ENCODE peak calls at places on chromosomes 4 and X, in nine cellular contexts. One of them, this sample, is unnamed.

GRCh38 chr4:118957683-118958082 is 69.0 kb downstream of the SYNPO2 start:
- DNase-seq in SK-N-SH: no peak
- DNase-seq in esophagus squamous epithelium: no peak
- DNase-seq in tibial nerve: peak
- DNase-seq in cardiac fibroblast: peak
- DNase-seq in K562: no peak
- DNase-seq in AG09309: no peak
- DNase-seq in heart left ventricle: no peak
- DNase-seq in uterus: peak
- DNase-seq in this sample: no peak

GRCh38 chr4:80201326-80202151 is 4.2 kb downstream of the PRDM8 start:
- DNase-seq in heart left ventricle: peak
- DNase-seq in K562: no peak
- DNase-seq in AG09309: no peak
- DNase-seq in uterus: peak
- DNase-seq in cardiac fibroblast: peak
- DNase-seq in SK-N-SH: no peak
- DNase-seq in esophagus squamous epithelium: peak
- DNase-seq in tibial nerve: no peak
- DNase-seq in this sample: peak

GRCh38 chrX:51496501-51497291 is at the start of gene NUDT11:
- DNase-seq in heart left ventricle: peak
- DNase-seq in AG09309: no peak
- DNase-seq in esophagus squamous epithelium: no peak
- DNase-seq in cardiac fibroblast: peak
- DNase-seq in tibial nerve: peak
- DNase-seq in SK-N-SH: peak
- DNase-seq in uterus: peak
- DNase-seq in K562: peak
- DNase-seq in this sample: no peak

GRCh38 chr4:174111350-174111888 is 172.0 kb downstream of the FBXO8 start:
- DNase-seq in cardiac fibroblast: no peak
- DNase-seq in AG09309: no peak
- DNase-seq in tibial nerve: no peak
- DNase-seq in SK-N-SH: no peak
- DNase-seq in esophagus squamous epithelium: no peak
- DNase-seq in heart left ventricle: no peak
- DNase-seq in uterus: no peak
- DNase-seq in K562: no peak
- DNase-seq in this sample: no peak

GRCh38 chrX:120664081-120664480 is 34.2 kb upstream of the C1GALT1C1 start:
- DNase-seq in AG09309: no peak
- DNase-seq in uterus: no peak
- DNase-seq in cardiac fibroblast: peak
- DNase-seq in K562: no peak
- DNase-seq in esophagus squamous epithelium: no peak
- DNase-seq in tibial nerve: no peak
- DNase-seq in SK-N-SH: no peak
- DNase-seq in heart left ventricle: no peak
- DNase-seq in this sample: no peak

GRCh38 chr4:13635281-13635799 is 7.8 kb upstream of the BOD1L1 start:
- DNase-seq in tibial nerve: no peak
- DNase-seq in cardiac fibroblast: peak
- DNase-seq in SK-N-SH: no peak
- DNase-seq in uterus: no peak
- DNase-seq in AG09309: no peak
- DNase-seq in K562: no peak
- DNase-seq in heart left ventricle: no peak
- DNase-seq in esophagus squamous epithelium: no peak
- DNase-seq in this sample: no peak

GRCh38 chr4:149836546-149836945 is 20.9 kb upstream of the IQCM start:
- DNase-seq in tibial nerve: no peak
- DNase-seq in esophagus squamous epithelium: no peak
- DNase-seq in heart left ventricle: no peak
- DNase-seq in AG09309: peak
- DNase-seq in K562: no peak
- DNase-seq in cardiac fibroblast: no peak
- DNase-seq in uterus: no peak
- DNase-seq in SK-N-SH: no peak
- DNase-seq in this sample: no peak

GRCh38 chr4:147823135-147823534 is 91.2 kb downstream of the ARHGAP10 start:
- DNase-seq in heart left ventricle: no peak
- DNase-seq in uterus: no peak
- DNase-seq in esophagus squamous epithelium: no peak
- DNase-seq in AG09309: no peak
- DNase-seq in tibial nerve: no peak
- DNase-seq in K562: no peak
- DNase-seq in cardiac fibroblast: peak
- DNase-seq in SK-N-SH: no peak
- DNase-seq in this sample: no peak

GRCh38 chr4:55947254-55947882 is 1.4 kb upstream of the CEP135 start:
- DNase-seq in uterus: no peak
- DNase-seq in cardiac fibroblast: peak
- DNase-seq in tibial nerve: no peak
- DNase-seq in AG09309: no peak
- DNase-seq in K562: no peak
- DNase-seq in SK-N-SH: no peak
- DNase-seq in heart left ventricle: no peak
- DNase-seq in esophagus squamous epithelium: no peak
- DNase-seq in this sample: no peak

GRCh38 chrX:153744210-153745066 is 19.6 kb upstream of the PLXNB3 start:
- DNase-seq in heart left ventricle: no peak
- DNase-seq in cardiac fibroblast: no peak
- DNase-seq in K562: no peak
- DNase-seq in SK-N-SH: peak
- DNase-seq in uterus: no peak
- DNase-seq in tibial nerve: no peak
- DNase-seq in AG09309: no peak
- DNase-seq in esophagus squamous epithelium: no peak
- DNase-seq in this sample: no peak
- TF ChIP-seq CTCF in heart left ventricle: no peak
- TF ChIP-seq CTCF in cardiac fibroblast: peak
- TF ChIP-seq CTCF in K562: peak
- TF ChIP-seq CTCF in SK-N-SH: no peak
- TF ChIP-seq CTCF in uterus: no peak
- TF ChIP-seq CTCF in tibial nerve: no peak
- TF ChIP-seq CTCF in AG09309: no peak
- TF ChIP-seq CTCF in esophagus squamous epithelium: no peak
- TF ChIP-seq CTCF in this sample: no peak

GRCh38 chrX:68492583-68492982 is 6.3 kb upstream of the YIPF6 start:
- DNase-seq in tibial nerve: no peak
- DNase-seq in cardiac fibroblast: no peak
- DNase-seq in AG09309: no peak
- DNase-seq in heart left ventricle: no peak
- DNase-seq in esophagus squamous epithelium: no peak
- DNase-seq in uterus: no peak
- DNase-seq in K562: no peak
- DNase-seq in SK-N-SH: no peak
- DNase-seq in this sample: no peak

GRCh38 chrX:68487924-68488323 is 10.9 kb upstream of the YIPF6 start:
- DNase-seq in SK-N-SH: no peak
- DNase-seq in AG09309: no peak
- DNase-seq in heart left ventricle: no peak
- DNase-seq in K562: no peak
- DNase-seq in tibial nerve: no peak
- DNase-seq in cardiac fibroblast: no peak
- DNase-seq in esophagus squamous epithelium: no peak
- DNase-seq in uterus: no peak
- DNase-seq in this sample: no peak

GRCh38 chrX:68488657-68489056 is 10.2 kb upstream of the YIPF6 start:
- DNase-seq in SK-N-SH: no peak
- DNase-seq in uterus: no peak
- DNase-seq in AG09309: no peak
- DNase-seq in cardiac fibroblast: no peak
- DNase-seq in heart left ventricle: no peak
- DNase-seq in tibial nerve: no peak
- DNase-seq in esophagus squamous epithelium: no peak
- DNase-seq in K562: no peak
- DNase-seq in this sample: no peak

GRCh38 chrX:68487254-68487653 is 11.6 kb upstream of the YIPF6 start:
- DNase-seq in uterus: no peak
- DNase-seq in cardiac fibroblast: no peak
- DNase-seq in K562: no peak
- DNase-seq in heart left ventricle: no peak
- DNase-seq in SK-N-SH: no peak
- DNase-seq in AG09309: no peak
- DNase-seq in esophagus squamous epithelium: no peak
- DNase-seq in tibial nerve: no peak
- DNase-seq in this sample: no peak

DNA sequence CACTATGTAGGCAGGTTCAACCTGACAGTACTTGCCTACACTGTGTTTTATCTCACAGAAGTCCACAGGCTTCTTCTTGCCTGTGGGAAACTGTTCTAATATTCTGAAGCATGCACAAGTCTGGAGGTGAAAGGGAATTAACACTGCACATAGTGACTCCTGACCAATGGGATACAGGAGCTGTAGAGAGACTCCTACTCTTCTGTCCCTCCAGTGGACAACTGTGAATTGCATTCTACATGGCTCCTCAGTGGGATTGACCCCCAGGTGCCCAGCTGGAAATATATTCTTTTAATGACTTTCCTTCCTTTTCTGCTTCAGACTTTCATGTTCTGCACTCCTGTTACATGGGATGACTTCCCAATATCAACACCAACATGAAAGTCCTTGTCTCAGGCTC is 8.2 kb upstream of the YIPF6 start:
- DNase-seq in uterus: no peak
- DNase-seq in K562: peak
- DNase-seq in esophagus squamous epithelium: no peak
- DNase-seq in tibial nerve: no peak
- DNase-seq in cardiac fibroblast: peak
- DNase-seq in AG09309: no peak
- DNase-seq in SK-N-SH: peak
- DNase-seq in heart left ventricle: no peak
- DNase-seq in this sample: no peak
- TF ChIP-seq CTCF in uterus: no peak
- TF ChIP-seq CTCF in K562: peak
- TF ChIP-seq CTCF in esophagus squamous epithelium: peak
- TF ChIP-seq CTCF in tibial nerve: no peak
- TF ChIP-seq CTCF in cardiac fibroblast: peak
- TF ChIP-seq CTCF in AG09309: peak
- TF ChIP-seq CTCF in SK-N-SH: peak
- TF ChIP-seq CTCF in heart left ventricle: peak
- TF ChIP-seq CTCF in this sample: no peak

DNA sequence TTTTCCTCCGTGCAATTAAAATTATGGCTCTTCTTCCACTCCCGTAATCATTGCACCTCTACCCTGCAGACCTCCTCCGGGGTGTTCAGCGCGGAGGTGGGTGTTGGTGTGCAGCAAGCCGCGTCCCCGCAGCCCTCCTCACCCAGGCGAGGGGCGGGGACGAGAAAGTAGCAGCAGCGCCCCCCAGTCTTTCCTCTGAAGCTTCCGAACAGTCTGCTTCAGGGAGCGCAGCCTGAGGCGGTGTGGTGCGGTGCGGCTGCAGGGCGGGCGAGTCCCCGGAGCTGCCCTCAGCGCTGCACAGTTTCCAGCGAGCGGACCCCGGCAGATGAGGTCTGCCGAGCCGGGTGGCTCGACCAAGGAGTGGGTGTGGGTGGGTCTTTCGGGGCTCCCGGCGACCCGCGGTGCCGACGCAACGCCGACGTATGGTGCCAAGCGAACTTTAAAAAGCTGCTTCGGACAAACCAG is at the start of gene FRAS1:
- DNase-seq in tibial nerve: no peak
- DNase-seq in heart left ventricle: peak
- DNase-seq in esophagus squamous epithelium: no peak
- DNase-seq in uterus: peak
- DNase-seq in SK-N-SH: peak
- DNase-seq in K562: no peak
- DNase-seq in cardiac fibroblast: peak
- DNase-seq in AG09309: no peak
- DNase-seq in this sample: no peak
- TF ChIP-seq CTCF in tibial nerve: no peak
- TF ChIP-seq CTCF in heart left ventricle: no peak
- TF ChIP-seq CTCF in esophagus squamous epithelium: no peak
- TF ChIP-seq CTCF in uterus: no peak
- TF ChIP-seq CTCF in SK-N-SH: peak
- TF ChIP-seq CTCF in K562: no peak
- TF ChIP-seq CTCF in cardiac fibroblast: no peak
- TF ChIP-seq CTCF in AG09309: no peak
- TF ChIP-seq CTCF in this sample: no peak

GRCh38 chr4:71133491-71133890 is 140.0 kb downstream of the DCK start:
- DNase-seq in SK-N-SH: no peak
- DNase-seq in esophagus squamous epithelium: no peak
- DNase-seq in AG09309: no peak
- DNase-seq in cardiac fibroblast: no peak
- DNase-seq in uterus: no peak
- DNase-seq in heart left ventricle: no peak
- DNase-seq in tibial nerve: no peak
- DNase-seq in K562: no peak
- DNase-seq in this sample: no peak

GRCh38 chr4:71132486-71132885 is 139.0 kb downstream of the DCK start:
- DNase-seq in SK-N-SH: no peak
- DNase-seq in heart left ventricle: no peak
- DNase-seq in K562: no peak
- DNase-seq in uterus: no peak
- DNase-seq in esophagus squamous epithelium: no peak
- DNase-seq in AG09309: peak
- DNase-seq in cardiac fibroblast: peak
- DNase-seq in tibial nerve: no peak
- DNase-seq in this sample: no peak

GRCh38 chr4:71136071-71136470 is 142.6 kb downstream of the DCK start:
- DNase-seq in tibial nerve: no peak
- DNase-seq in esophagus squamous epithelium: no peak
- DNase-seq in AG09309: no peak
- DNase-seq in SK-N-SH: no peak
- DNase-seq in uterus: no peak
- DNase-seq in cardiac fibroblast: no peak
- DNase-seq in heart left ventricle: no peak
- DNase-seq in K562: no peak
- DNase-seq in this sample: no peak

GRCh38 chr4:71126719-71127118 is 133.3 kb downstream of the DCK start:
- DNase-seq in heart left ventricle: no peak
- DNase-seq in tibial nerve: no peak
- DNase-seq in cardiac fibroblast: peak
- DNase-seq in K562: no peak
- DNase-seq in esophagus squamous epithelium: no peak
- DNase-seq in AG09309: peak
- DNase-seq in SK-N-SH: no peak
- DNase-seq in uterus: no peak
- DNase-seq in this sample: no peak

DNA sequence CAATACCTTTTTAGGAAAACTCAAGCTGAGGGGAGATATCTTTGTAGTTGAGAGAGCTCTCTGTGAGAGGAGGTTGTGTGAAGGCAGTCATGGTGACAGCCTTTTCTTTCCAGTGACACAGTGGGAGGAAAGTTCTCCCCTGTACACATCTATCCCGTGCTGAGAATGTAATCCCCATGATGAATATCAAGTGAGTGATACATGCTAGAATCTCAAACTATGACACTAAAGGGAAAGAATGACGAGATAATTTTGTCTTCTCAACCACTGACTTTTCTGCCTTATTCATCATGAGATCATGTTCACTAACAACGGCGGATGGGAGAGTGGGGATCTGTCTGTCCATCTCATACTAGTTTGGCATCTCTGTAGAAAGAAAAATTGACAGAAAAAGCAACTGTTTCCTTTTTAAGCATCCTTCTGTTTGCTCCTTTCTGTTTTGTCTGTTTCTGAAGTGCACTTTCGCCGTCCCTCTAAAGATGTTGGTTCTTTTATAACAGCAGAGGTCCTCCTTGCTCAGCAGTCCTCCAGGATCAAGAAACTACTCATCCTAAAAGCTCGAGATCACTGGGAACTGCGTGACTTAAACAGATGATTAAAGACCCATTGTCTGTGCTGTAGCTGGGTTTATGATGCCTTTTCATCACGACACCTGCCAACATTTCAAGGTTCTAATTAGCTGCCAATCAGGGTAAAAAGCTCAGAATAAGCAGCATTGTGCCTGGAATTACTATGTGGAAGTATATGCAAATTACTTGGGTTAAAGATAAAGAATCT is 137.6 kb downstream of the DCK start:
- DNase-seq in K562: no peak
- DNase-seq in AG09309: peak
- DNase-seq in cardiac fibroblast: peak
- DNase-seq in uterus: no peak
- DNase-seq in SK-N-SH: no peak
- DNase-seq in esophagus squamous epithelium: no peak
- DNase-seq in tibial nerve: no peak
- DNase-seq in heart left ventricle: no peak
- DNase-seq in this sample: no peak
- TF ChIP-seq CTCF in K562: no peak
- TF ChIP-seq CTCF in AG09309: peak
- TF ChIP-seq CTCF in cardiac fibroblast: no peak
- TF ChIP-seq CTCF in uterus: no peak
- TF ChIP-seq CTCF in SK-N-SH: peak
- TF ChIP-seq CTCF in esophagus squamous epithelium: no peak
- TF ChIP-seq CTCF in tibial nerve: no peak
- TF ChIP-seq CTCF in heart left ventricle: no peak
- TF ChIP-seq CTCF in this sample: no peak

This sample was measured in omental fat pad.